ENCODE peak calls at places on chromosomes 7 and 10, in nine cellular contexts. Q, G, Z, R, K, S, D, H and T are unnamed samples.

GRCh38 chr7:111041577-111041976 is 49.4 kb upstream of the LRRN3 start:
- DNase-seq in Q (peak; percentile 43), G (no peak), Z (no peak), R (no peak), K (no peak), S (no peak), D (no peak), H (no peak), T (no peak)

GRCh38 chr7:102859084-102859798 is 53.6 kb upstream of the LRRC17 start:
- DNase-seq in Q (no peak), G (no peak), Z (no peak), R (no peak), K (no peak), S (no peak), D (no peak), H (no peak), T (no peak)

GRCh38 chr7:135929249-135929648 is 47.9 kb downstream of the MTPN start:
- DNase-seq in Q (no peak), G (no peak), Z (no peak), R (no peak), K (no peak), S (no peak), D (no peak), H (no peak), T (no peak)

GRCh38 chr10:44922021-44922420 is 10.9 kb downstream of the TMEM72 start:
- DNase-seq in Q (no peak), G (no peak), Z (no peak), R (no peak), K (no peak), S (no peak), D (no peak), H (no peak), T (no peak)

GRCh38 chr10:10007972-10008371 is 1009.7 kb upstream of the CELF2 start:
- DNase-seq in Q (no peak), G (no peak), Z (no peak), R (no peak), K (no peak), S (no peak), D (no peak), H (no peak), T (no peak)

GRCh38 chr10:15433850-15434537 is 62.9 kb upstream of the FAM171A1 start:
- DNase-seq in Q (no peak), G (no peak), Z (no peak), R (no peak), K (no peak), S (no peak), D (no peak), H (peak; percentile 41), T (peak; percentile 60)

GRCh38 chr10:15037691-15038090 is 6.1 kb upstream of the OLAH start:
- DNase-seq in Q (no peak), G (no peak), Z (no peak), R (no peak), K (no peak), S (no peak), D (no peak), H (no peak), T (no peak)

GRCh38 chr7:115689941-115690340 is 340.6 kb downstream of the TFEC start:
- DNase-seq in Q (no peak), G (no peak), Z (no peak), R (no peak), K (no peak), S (no peak), D (no peak), H (no peak), T (no peak)

GRCh38 chr10:71273506-71273905 is 45.6 kb upstream of the SLC29A3 start:
- DNase-seq in Q (no peak), G (no peak), Z (no peak), R (no peak), K (no peak), S (no peak), D (no peak), H (no peak), T (no peak)

GRCh38 chr10:121057291-121057690 is 206.1 kb downstream of the WDR11 start:
- DNase-seq in Q (no peak), G (no peak), Z (no peak), R (no peak), K (no peak), S (no peak), D (no peak), H (no peak), T (no peak)

GRCh38 chr7:46007194-46007593 is 86.1 kb upstream of the IGFBP3 start:
- DNase-seq in Q (no peak), G (no peak), Z (no peak), R (no peak), K (no peak), S (no peak), D (no peak), H (no peak), T (no peak)

GRCh38 chr10:27611209-27611608 is 107.1 kb downstream of the RAB18 start:
- DNase-seq in Q (no peak), G (no peak), Z (no peak), R (no peak), K (no peak), S (no peak), D (no peak), H (no peak), T (no peak)

GRCh38 chr10:12369982-12370381 is 20.6 kb downstream of the CAMK1D start:
- DNase-seq in Q (no peak), G (no peak), Z (no peak), R (no peak), K (no peak), S (no peak), D (no peak), H (no peak), T (no peak)

GRCh38 chr7:84039432-84039831 is 155.2 kb downstream of the SEMA3A start:
- DNase-seq in Q (no peak), G (no peak), Z (no peak), R (no peak), K (no peak), S (no peak), D (no peak), H (no peak), T (no peak)

GRCh38 chr10:13808556-13809391 is 222.0 kb downstream of the PRPF18 start:
- DNase-seq in Q (no peak), G (no peak), Z (no peak), R (no peak), K (no peak), S (no peak), D (no peak), H (no peak), T (no peak)

GRCh38 chr10:14325325-14325955 is 5.3 kb downstream of the FRMD4A start:
- DNase-seq in Q (peak; percentile 8), G (peak; percentile 21), Z (peak; percentile 55), R (peak; percentile 61), K (peak; percentile 13), S (peak; percentile 50), D (no peak), H (peak; percentile 57), T (peak; percentile 3)

GRCh38 chr7:101562531-101563197 is 66.4 kb downstream of the MYL10 start:
- DNase-seq in Q (no peak), G (no peak), Z (no peak), R (no peak), K (no peak), S (no peak), D (no peak), H (no peak), T (no peak)

GRCh38 chr10:77605466-77605865 is 32.1 kb downstream of the KCNMA1 start:
- DNase-seq in Q (no peak), G (no peak), Z (no peak), R (no peak), K (no peak), S (no peak), D (no peak), H (no peak), T (no peak)
- H3K4me1 ChIP-seq in Q (peaks cover 80% of the 10 kb centered on the region), G (peaks cover 4% of the 10 kb centered on the region), Z (peaks cover 3% of the 10 kb centered on the region), R (peaks cover 20% of the 10 kb centered on the region), K (peaks cover 28% of the 10 kb centered on the region), S (no peaks in the 10 kb centered on the region), D (peaks cover 7% of the 10 kb centered on the region), H (peaks cover 1% of the 10 kb centered on the region), T (no peaks in the 10 kb centered on the region)

DNA sequence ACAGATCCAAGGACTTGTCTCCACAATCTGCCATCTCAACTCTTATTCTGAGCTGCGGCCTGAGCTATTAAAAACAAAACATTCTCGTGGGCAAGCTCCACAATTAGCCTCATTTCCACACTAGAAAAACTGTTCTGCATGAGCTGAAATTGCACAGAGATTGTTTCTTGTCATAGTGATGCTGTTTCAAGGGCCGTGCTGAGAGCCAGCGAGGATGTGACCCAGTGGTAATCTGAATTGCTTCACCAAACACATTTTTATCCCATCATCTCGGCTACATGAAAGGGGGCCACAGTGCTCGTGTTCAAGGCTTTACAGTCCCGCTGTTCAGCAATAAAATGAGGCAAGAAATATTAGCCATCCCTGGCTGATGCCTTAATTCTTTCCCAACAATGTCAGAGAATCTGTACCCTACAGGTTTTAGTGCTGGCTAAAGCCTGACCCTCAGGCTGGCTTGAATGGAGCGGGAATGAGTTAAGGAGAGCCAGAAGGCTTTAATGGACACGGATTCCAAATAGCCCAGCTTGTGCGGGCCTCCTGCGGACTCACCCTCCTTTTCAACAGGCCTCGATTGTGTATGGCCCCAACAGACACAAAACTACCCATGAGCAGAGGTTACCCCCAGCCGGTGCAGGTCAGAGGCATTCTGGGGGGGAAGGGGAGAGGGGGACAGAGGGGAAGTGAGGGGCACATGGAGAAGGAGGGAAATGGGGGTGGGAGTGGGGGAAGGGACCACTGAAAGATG is 2.0 kb upstream of the GDF10 start:
- DNase-seq in Q (no peak), G (no peak), Z (no peak), R (no peak), K (no peak), S (no peak), D (no peak), H (no peak), T (no peak)
- H3K27me3 ChIP-seq in Q (peaks cover 26% of the 10 kb centered on the region), G (peaks cover 22% of the 10 kb centered on the region), Z (no peaks in the 10 kb centered on the region), R (peaks cover 28% of the 10 kb centered on the region), K (peaks cover 62% of the 10 kb centered on the region), S (peaks cover 6% of the 10 kb centered on the region), D (peaks cover 13% of the 10 kb centered on the region), H (peaks cover 19% of the 10 kb centered on the region), T (peaks cover 4% of the 10 kb centered on the region)

GRCh38 chr10:79313320-79313719 is 33.9 kb upstream of the PPIF start:
- DNase-seq in Q (no peak), G (no peak), Z (no peak), R (peak; percentile 24), K (no peak), S (no peak), D (no peak), H (no peak), T (no peak)
- H3K4me1 ChIP-seq in Q (no peaks in the 10 kb centered on the region), G (peaks cover 53% of the 10 kb centered on the region), Z (no peaks in the 10 kb centered on the region), R (peaks cover 18% of the 10 kb centered on the region), K (peaks cover 27% of the 10 kb centered on the region), S (peaks cover 31% of the 10 kb centered on the region), D (no peaks in the 10 kb centered on the region), H (peaks cover 10% of the 10 kb centered on the region), T (peaks cover 7% of the 10 kb centered on the region)

DNA sequence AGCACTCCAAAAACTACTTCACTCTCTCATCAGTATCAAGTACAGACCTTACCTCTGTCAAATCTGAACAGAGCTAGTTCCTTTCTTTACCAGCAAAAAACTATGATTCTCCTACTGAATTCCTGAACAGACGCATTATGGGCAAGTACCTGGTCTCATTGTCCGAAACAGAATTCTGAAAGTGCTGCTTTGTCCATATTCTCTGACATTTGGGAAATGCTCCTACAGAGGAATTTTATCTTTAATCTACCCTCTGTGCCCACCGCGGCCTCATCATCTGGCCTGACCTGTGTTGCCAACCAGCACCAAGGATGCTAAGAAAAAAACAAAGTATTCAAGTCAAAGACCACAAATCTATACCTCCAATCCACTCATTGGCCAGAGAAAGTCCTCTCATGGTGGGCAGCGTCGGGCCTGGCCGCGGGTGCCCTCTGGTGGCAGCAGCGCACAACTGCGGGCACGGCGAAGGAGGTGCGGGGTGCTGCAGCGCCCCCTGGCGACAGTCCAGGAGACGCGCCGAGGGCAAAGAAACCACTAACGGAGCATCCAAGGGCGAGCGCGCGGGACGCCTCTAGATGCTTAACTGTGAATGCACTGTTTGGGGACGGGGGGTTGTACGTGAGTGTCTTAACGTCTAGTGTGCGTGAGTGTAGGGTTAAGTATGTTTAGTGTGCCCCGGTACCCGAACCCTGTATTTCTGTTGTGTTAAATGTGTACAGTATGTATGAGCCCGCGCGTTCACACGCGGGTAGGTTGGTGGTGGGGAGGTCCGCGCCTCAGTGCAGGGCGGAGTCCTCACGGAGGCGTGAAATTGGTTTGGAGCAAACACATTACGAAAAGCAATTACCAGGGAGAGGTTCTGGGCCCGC is 5.0 kb upstream of the GBX1 start:
- DNase-seq in Q (peak; percentile 54), G (peak; percentile 60), Z (peak; percentile 79), R (peak; percentile 88), K (no peak), S (peak; percentile 72), D (peak; percentile 60), H (no peak), T (peak; percentile 61)
- H3K27me3 ChIP-seq in Q (peaks cover 21% of the 10 kb centered on the region), G (peaks cover 79% of the 10 kb centered on the region), Z (no peaks in the 10 kb centered on the region), R (peaks cover 67% of the 10 kb centered on the region), K (peaks cover 55% of the 10 kb centered on the region), S (peaks cover 14% of the 10 kb centered on the region), D (peaks cover 18% of the 10 kb centered on the region), H (peaks cover 20% of the 10 kb centered on the region), T (peaks cover 20% of the 10 kb centered on the region)